ENCODE peak calls at places on chromosomes 6 and 20, in nine cellular contexts. M is HCT116, G is H1, Q is PC-3, P is HepG2, V is K562, A is MM.1S, W is neural progenitor cell, L is fibroblast of lung. X is an unnamed sample.

GRCh38 chr20:37346232-37346525 is 239 bp downstream of the SRC start:
- DNase-seq in G (no peak), M (no peak), W (no peak), Q (no peak), V (no peak), A (no peak), L (no peak), P (no peak), X (no peak)

GRCh38 chr6:107800564-107801164 is 23.4 kb downstream of the SCML4 start:
- DNase-seq in P (peak; percentile 19), A (no peak), V (no peak), G (peak; percentile 33), Q (no peak), W (no peak), M (no peak), L (no peak), X (no peak)

GRCh38 chr6:25094726-25095125 is 159.0 kb upstream of the RIPOR2 start:
- DNase-seq in W (no peak), L (peak; percentile 11), Q (no peak), G (no peak), A (no peak), P (no peak), M (no peak), V (no peak), X (no peak)

GRCh38 chr6:24749292-24749691 is 25.4 kb upstream of the GMNN start:
- DNase-seq in W (no peak), A (no peak), G (no peak), P (no peak), L (no peak), V (no peak), Q (no peak), M (no peak), X (no peak)

GRCh38 chr20:43507150-43508080 is at the start of gene L3MBTL1:
- DNase-seq in V (peak; percentile 78), M (peak; percentile 33), L (peak; percentile 36), W (peak; percentile 88), P (peak; percentile 70), Q (peak; percentile 51), A (peak; percentile 23), G (peak; percentile 84), X (no peak)

GRCh38 chr6:155130161-155130853 is 133.5 kb upstream of the CLDN20 start:
- DNase-seq in L (peak; percentile 70), M (no peak), P (no peak), W (no peak), G (no peak), V (no peak), A (no peak), Q (peak; percentile 26), X (no peak)

GRCh38 chr6:157861814-157862213 is 38.8 kb downstream of the SNX9 start:
- DNase-seq in V (peak; percentile 69), L (peak; percentile 64), G (no peak), Q (peak; percentile 20), P (no peak), A (no peak), M (no peak), W (no peak), X (no peak)

GRCh38 chr6:99114769-99115406 is 167.1 kb upstream of the FBXL4 start:
- DNase-seq in Q (no peak), L (no peak), V (no peak), A (no peak), P (peak; percentile 6), G (no peak), M (no peak), W (no peak), X (no peak)

GRCh38 chr20:20366896-20367680 is 816 bp upstream of the INSM1 start:
- DNase-seq in M (no peak), Q (no peak), V (no peak), A (no peak), W (peak; percentile 73), L (no peak), P (no peak), G (peak; percentile 84), X (no peak)

GRCh38 chr20:37315293-37316110 is 26.0 kb downstream of the MANBAL start:
- DNase-seq in L (peak; percentile 86), V (peak; percentile 20), M (no peak), P (no peak), Q (no peak), W (no peak), A (no peak), G (no peak), X (no peak)

GRCh38 chr20:63702751-63703470 is 4.9 kb downstream of the ARFRP1 start:
- DNase-seq in W (no peak), L (no peak), G (no peak), A (no peak), P (no peak), Q (no peak), M (no peak), V (no peak), X (no peak)

GRCh38 chr20:16263582-16263981 is 309.7 kb downstream of the KIF16B start:
- DNase-seq in L (no peak), M (no peak), Q (no peak), V (no peak), P (no peak), A (no peak), W (no peak), G (no peak), X (peak; percentile 10)

GRCh38 chr20:12331236-12331635 is 413.5 kb downstream of the BTBD3 start:
- DNase-seq in V (no peak), G (no peak), P (no peak), Q (no peak), A (no peak), W (no peak), L (no peak), M (no peak), X (no peak)

GRCh38 chr20:17940447-17940971 is 28.1 kb downstream of the SNX5 start:
- DNase-seq in V (no peak), M (no peak), Q (no peak), W (peak; percentile 14), A (no peak), L (no peak), P (no peak), G (peak; percentile 70), X (no peak)

GRCh38 chr6:37565267-37566208 is 65.8 kb upstream of the CCDC167 start:
- DNase-seq in Q (no peak), L (peak; percentile 31), A (no peak), G (peak; percentile 83), W (peak; percentile 96), V (peak; percentile 35), P (no peak), M (no peak), X (no peak)

GRCh38 chr6:3081965-3082364 is 13.7 kb downstream of the RIPK1 start:
- DNase-seq in M (no peak), W (peak; percentile 66), P (no peak), G (no peak), V (no peak), A (no peak), Q (no peak), L (no peak), X (no peak)

GRCh38 chr20:22402990-22403859 is 181.1 kb downstream of the FOXA2 start:
- DNase-seq in W (peak; percentile 68), L (peak; percentile 4), A (peak; percentile 21), P (peak; percentile 64), Q (peak; percentile 84), M (no peak), G (no peak), V (peak; percentile 50), X (no peak)

GRCh38 chr6:168248148-168248620 is 71.4 kb downstream of the DACT2 start:
- DNase-seq in M (no peak), V (no peak), P (peak; percentile 44), Q (no peak), L (no peak), G (no peak), W (no peak), A (no peak), X (no peak)

DNA sequence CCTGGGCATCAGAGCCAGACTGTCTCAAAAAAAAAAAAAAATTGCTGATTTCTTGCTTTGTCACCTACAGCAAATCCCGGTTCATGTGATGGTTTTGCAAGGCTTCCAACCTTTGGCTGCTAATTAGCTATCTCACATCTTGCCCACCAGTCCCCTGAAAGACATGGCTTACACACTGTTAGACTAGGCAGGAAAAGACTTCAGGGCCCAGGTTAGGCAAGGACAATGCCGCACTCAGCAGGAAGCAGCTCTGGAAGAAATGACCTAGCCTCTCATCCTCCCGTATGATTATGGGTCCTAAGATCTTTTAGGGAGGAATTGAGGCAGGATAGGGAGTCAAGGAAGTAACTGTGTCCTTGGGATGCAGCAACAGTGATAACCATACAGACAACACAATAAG is 40.4 kb upstream of the POU5F1 start:
- DNase-seq in W (no peak), G (no peak), L (no peak), A (no peak), Q (no peak), V (no peak), M (no peak), P (no peak), X (no peak)
- H3K27ac ChIP-seq in W (no peak overlapping the region), G (no peak overlapping the region), L (no peak overlapping the region), A (no peak overlapping the region), Q (no peak overlapping the region), V (no peak overlapping the region), M (no peak overlapping the region), P (no peak overlapping the region), X (no peak overlapping the region)

DNA sequence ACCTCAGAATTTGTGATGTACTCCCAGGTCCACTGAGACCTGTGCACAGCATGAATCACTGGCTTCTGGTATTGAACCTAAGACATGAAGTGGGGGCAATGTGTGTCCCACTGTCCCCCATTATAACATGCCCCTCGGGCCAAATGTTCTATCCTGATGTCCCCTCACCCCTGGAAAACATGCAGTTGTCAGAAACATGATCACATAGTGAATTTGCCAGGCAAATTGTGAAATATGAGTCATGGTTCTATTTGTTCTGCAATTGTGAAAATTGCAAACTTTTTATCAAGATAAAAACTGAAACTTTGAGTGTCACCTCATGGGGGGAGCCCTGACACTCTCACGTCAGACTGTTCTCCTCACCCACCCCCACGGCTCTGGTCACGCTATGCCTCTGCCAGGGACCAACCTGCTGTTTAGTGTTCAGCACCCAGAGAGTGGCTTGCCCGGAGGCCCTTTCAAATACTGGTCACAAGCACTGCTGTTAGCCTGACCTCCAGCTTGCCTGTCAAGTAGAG is 305.3 kb downstream of the CLIC5 start:
- DNase-seq in P (no peak), G (no peak), A (peak; percentile 87), Q (peak; percentile 84), V (no peak), M (no peak), L (peak; percentile 19), W (no peak), X (no peak)
- H3K9ac ChIP-seq in P (no peak overlapping the region), G (no peak overlapping the region), A (peak overlapping the region; percentile 92), Q (peak overlapping the region; percentile 80), V (no peak overlapping the region), M (no peak overlapping the region), L (no peak overlapping the region), W (no peak overlapping the region), X (no peak overlapping the region)

GRCh38 chr6:1611572-1612385 is 2.1 kb downstream of the FOXC1 start:
- DNase-seq in M (no peak), L (peak; percentile 46), P (peak; percentile 35), G (no peak), V (no peak), A (no peak), W (peak; percentile 56), Q (peak; percentile 36), X (no peak)
- TF ChIP-seq EZH2 in M (no peak), L (no peak), P (no peak), G (peak; percentile 85), V (no peak), A (no peak), W (peak; percentile 47), Q (no peak), X (no peak)

DNA sequence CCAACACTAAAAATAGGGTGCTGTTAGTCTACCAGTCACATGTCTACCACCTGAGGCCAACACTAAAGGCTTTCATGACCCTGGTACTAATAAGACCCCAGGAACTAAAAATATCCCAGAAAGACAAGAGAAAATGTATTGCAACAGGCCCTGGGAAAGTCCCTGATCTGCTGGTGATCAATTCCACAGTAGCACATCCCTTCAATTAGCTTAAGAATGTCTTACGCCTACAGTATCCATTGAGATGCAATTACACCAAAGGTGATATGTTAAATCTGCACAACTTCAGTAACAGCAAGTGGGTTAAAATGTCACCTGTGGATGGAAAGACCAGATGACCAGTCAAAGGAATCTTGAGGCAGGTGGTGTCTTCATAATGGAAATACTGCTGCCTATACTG is 3.1 kb downstream of the SEMG1 start:
- DNase-seq in M (no peak), Q (no peak), A (no peak), W (no peak), P (no peak), L (no peak), G (no peak), V (no peak), X (no peak)
- H3K27ac ChIP-seq in M (no peak overlapping the region), Q (no peak overlapping the region), A (no peak overlapping the region), W (no peak overlapping the region), P (no peak overlapping the region), L (no peak overlapping the region), G (peak overlapping the region; percentile 13), V (no peak overlapping the region), X (no peak overlapping the region)

X was measured in SK-N-MC.